ENCODE peak calls at places on chromosome 19, in five cellular contexts. C is RWPE2, V is IMR-90, W is heart left ventricle, D is adipocyte. U is an unnamed sample.

GRCh38 chr19:18763674-18764590 is 27.2 kb downstream of the COMP start:
- DNase-seq in W (no peak), C (peak; percentile 97), V (peak; percentile 27), D (no peak), U (no peak)

GRCh38 chr19:373391-374182 is 29.0 kb upstream of the MIER2 start:
- DNase-seq in C (no peak), D (no peak), V (no peak), W (no peak), U (no peak)

GRCh38 chr19:55158848-55159793 is 1.6 kb upstream of the TNNI3 start:
- DNase-seq in D (no peak), V (no peak), C (no peak), W (peak; percentile 84), U (peak; percentile 49)

GRCh38 chr19:17679526-17680234 is 8.5 kb downstream of the UNC13A start:
- DNase-seq in D (no peak), C (no peak), W (no peak), V (no peak), U (no peak)

GRCh38 chr19:3849092-3849491 is 19.7 kb downstream of the ZFR2 start:
- DNase-seq in W (no peak), V (no peak), D (no peak), C (no peak), U (peak; percentile 16)

GRCh38 chr19:8577247-8577646 is at the start of gene MYO1F:
- DNase-seq in W (peak; percentile 74), C (no peak), D (no peak), V (no peak), U (no peak)

GRCh38 chr19:7933828-7934725 is 8.1 kb upstream of the CTXN1 start:
- DNase-seq in D (no peak), V (no peak), C (no peak), W (peak; percentile 20), U (no peak)

GRCh38 chr19:47467914-47468313 is 3.8 kb downstream of the SLC8A2 start:
- DNase-seq in V (no peak), C (no peak), W (no peak), D (no peak), U (no peak)

GRCh38 chr19:16540948-16541347 is 1.3 kb downstream of the CHERP start:
- DNase-seq in V (no peak), W (no peak), C (no peak), D (no peak), U (no peak)
- H3K4me3 ChIP-seq in V (peak overlapping the region; percentile 86), W (peak overlapping the region; percentile 100), C (peak overlapping the region; percentile 94), D (peak overlapping the region; percentile 100), U (peak overlapping the region; percentile 94)

DNA sequence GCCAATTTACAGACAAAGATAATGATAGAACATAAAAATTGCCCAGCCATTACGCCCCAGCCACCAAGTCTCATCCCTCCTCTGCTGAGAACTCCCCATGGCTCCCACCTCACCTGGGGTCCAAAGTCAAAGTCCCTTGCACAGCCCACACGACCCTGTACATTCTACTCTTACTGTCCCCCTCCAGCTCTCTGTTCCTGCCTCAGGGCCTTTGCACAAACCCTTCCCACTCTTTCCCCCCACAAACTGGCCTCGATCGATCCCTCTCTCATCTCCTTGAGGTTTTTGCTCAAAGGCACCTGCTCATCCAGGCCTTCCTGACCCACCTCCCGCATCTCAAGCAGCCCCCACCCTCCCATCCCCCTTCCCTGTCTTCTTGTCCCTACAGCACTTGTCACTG is 1.3 kb downstream of the DOCK6 start:
- DNase-seq in D (no peak), V (no peak), W (no peak), C (no peak), U (no peak)
- H3K4me3 ChIP-seq in D (no peak overlapping the region), V (no peak overlapping the region), W (peak overlapping the region; percentile 90), C (no peak overlapping the region), U (peak overlapping the region; percentile 77)

GRCh38 chr19:1671716-1672037 is 19.3 kb upstream of the TCF3 start:
- DNase-seq in V (no peak), D (no peak), W (no peak), C (no peak), U (no peak)
- H3K4me3 ChIP-seq in V (no peak overlapping the region), D (no peak overlapping the region), W (no peak overlapping the region), C (no peak overlapping the region), U (no peak overlapping the region)

GRCh38 chr19:37136118-37136517 is 36.4 kb downstream of the ZNF585A start:
- DNase-seq in C (no peak), V (no peak), D (no peak), W (no peak), U (no peak)
- H3K4me3 ChIP-seq in C (no peak overlapping the region), V (no peak overlapping the region), D (peak overlapping the region; percentile 46), W (no peak overlapping the region), U (no peak overlapping the region)

GRCh38 chr19:11963566-11964355 is 1.1 kb upstream of the ZNF763 start:
- DNase-seq in W (peak; percentile 87), V (peak; percentile 61), C (no peak), D (peak; percentile 93), U (peak; percentile 77)

GRCh38 chr19:11970174-11970573 is 5.3 kb downstream of the ZNF763 start:
- DNase-seq in C (no peak), V (no peak), W (no peak), D (no peak), U (no peak)

GRCh38 chr19:11964858-11965645 is at the start of gene ZNF763:
- DNase-seq in W (peak; percentile 94), C (peak; percentile 85), V (peak; percentile 75), D (peak; percentile 95), U (peak; percentile 81)

DNA sequence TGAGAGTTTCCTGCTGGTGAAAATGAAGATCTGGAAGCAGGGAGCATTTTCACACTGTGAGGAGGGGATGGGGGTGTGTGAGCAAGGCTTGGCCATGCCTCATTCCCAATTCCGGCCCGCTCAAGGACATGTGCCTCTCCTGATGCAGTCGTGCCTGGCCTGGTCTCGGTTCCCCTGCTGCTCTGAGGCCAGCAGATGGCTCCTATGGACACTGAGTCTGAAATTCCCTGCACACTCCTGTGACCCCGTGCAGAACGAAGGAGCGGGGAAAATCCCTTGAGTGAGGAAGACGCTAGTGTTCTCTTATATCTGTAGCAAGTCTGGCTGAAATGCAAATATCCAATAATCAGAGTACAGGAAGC is 363 bp upstream of the ZNF763 start:
- DNase-seq in C (no peak), D (no peak), V (no peak), W (no peak), U (no peak)
- H3K4me3 ChIP-seq in C (peak overlapping the region; percentile 47), D (peak overlapping the region; percentile 92), V (peak overlapping the region; percentile 77), W (peak overlapping the region; percentile 73), U (peak overlapping the region; percentile 79)

GRCh38 chr19:50418186-50419021 is at the start of gene SPIB:
- DNase-seq in W (no peak), C (no peak), D (no peak), V (no peak), U (no peak)
- H3K4me3 ChIP-seq in W (no peak within 1 kb of the TSS), C (no peak within 1 kb of the TSS), D (no peak within 1 kb of the TSS), V (no peak within 1 kb of the TSS), U (no peak within 1 kb of the TSS)

DNA sequence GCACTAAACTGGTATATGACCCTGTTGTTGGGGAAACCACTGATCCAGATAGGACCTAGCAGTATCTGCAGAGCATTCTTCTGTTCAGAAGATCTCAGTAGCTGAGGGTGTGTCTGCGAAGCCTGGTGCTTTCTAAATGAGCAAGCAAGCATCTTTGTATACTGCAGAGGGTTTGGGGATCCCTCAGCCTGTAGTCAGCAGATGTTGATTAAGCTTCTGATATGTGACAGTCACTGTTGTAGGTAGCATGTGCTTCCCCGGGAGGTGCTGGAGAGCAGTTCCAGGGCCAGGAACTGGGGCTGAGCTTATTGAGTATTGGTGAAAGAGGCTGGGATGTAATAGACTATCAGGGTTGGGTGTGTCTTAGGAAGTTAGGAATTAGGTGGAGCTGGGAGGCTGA is 1.5 kb downstream of the SCAF1 start:
- DNase-seq in D (no peak), C (no peak), W (no peak), V (no peak), U (no peak)
- H3K4me3 ChIP-seq in D (peak overlapping the region; percentile 98), C (no peak overlapping the region), W (no peak overlapping the region), V (no peak overlapping the region), U (peak overlapping the region; percentile 20)